ENCODE peak calls at places on chromosome 10, in four cellular contexts. C, E, G and Y are unnamed samples.

GRCh38 chr10:127332631-127333030 is 136.2 kb upstream of the INSYN2A start:
- DNase-seq in E (no peak), G (no peak), C (no peak), Y (no peak)

GRCh38 chr10:484441-484924 is 205.0 kb downstream of the DIP2C start:
- DNase-seq in E (peak; percentile 44), C (peak; percentile 41), G (peak; percentile 70), Y (no peak)

GRCh38 chr10:125263551-125263950 is 103.2 kb upstream of the CTBP2 start:
- DNase-seq in G (no peak), C (no peak), E (no peak), Y (no peak)

GRCh38 chr10:95423327-95424005 is 132.7 kb upstream of the PDLIM1 start:
- DNase-seq in C (no peak), E (no peak), G (no peak), Y (no peak)

GRCh38 chr10:22245567-22245966 is 27.8 kb upstream of the EBLN1 start:
- DNase-seq in C (no peak), E (no peak), G (no peak), Y (no peak)

GRCh38 chr10:58282615-58283014 is 13.7 kb downstream of the CISD1 start:
- DNase-seq in C (no peak), E (no peak), G (no peak), Y (no peak)

GRCh38 chr10:13613519-13613918 is 26.8 kb downstream of the PRPF18 start:
- DNase-seq in C (no peak), G (no peak), E (no peak), Y (no peak)

GRCh38 chr10:33981301-33981700 is 646.8 kb upstream of the NRP1 start:
- DNase-seq in E (no peak), G (no peak), C (no peak), Y (no peak)

GRCh38 chr10:93438796-93439253 is 43.3 kb downstream of the MYOF start:
- DNase-seq in G (no peak), C (no peak), E (peak; percentile 58), Y (no peak)

GRCh38 chr10:22665329-22665728 is 49.0 kb downstream of the PIP4K2A start:
- DNase-seq in C (no peak), G (no peak), E (no peak), Y (no peak)

GRCh38 chr10:92208736-92209135 is 82.1 kb downstream of the CPEB3 start:
- DNase-seq in C (no peak), G (no peak), E (no peak), Y (no peak)

GRCh38 chr10:117461766-117462423 is 80.7 kb upstream of the EMX2 start:
- DNase-seq in E (peak; percentile 66), C (no peak), G (no peak), Y (no peak)

GRCh38 chr10:71210031-71210871 is 2.1 kb upstream of the UNC5B start:
- DNase-seq in C (no peak), E (no peak), G (peak; percentile 66), Y (no peak)

GRCh38 chr10:114283535-114283934 is 44.5 kb downstream of the VWA2 start:
- DNase-seq in G (no peak), C (no peak), E (no peak), Y (no peak)

GRCh38 chr10:6195376-6195775 is 7.4 kb upstream of the PFKFB3 start:
- DNase-seq in G (no peak), C (no peak), E (no peak), Y (no peak)

GRCh38 chr10:75987610-75988009 is 556.2 kb downstream of the LRMDA start:
- DNase-seq in G (no peak), C (no peak), E (no peak), Y (no peak)

GRCh38 chr10:35423505-35424306 is 87.4 kb downstream of the CCNY start:
- DNase-seq in C (no peak), G (no peak), E (no peak), Y (no peak)

GRCh38 chr10:71740069-71740468 is 20.5 kb upstream of the C10orf105 start:
- DNase-seq in E (peak; percentile 40), C (no peak), G (no peak), Y (no peak)

GRCh38 chr10:128210215-128211063 is 84.2 kb upstream of the MKI67 start:
- DNase-seq in E (peak; percentile 90), C (peak; percentile 55), G (no peak), Y (peak; percentile 24)

GRCh38 chr10:104277785-104278184 is 8.8 kb downstream of the GSTO2 start:
- DNase-seq in E (no peak), C (no peak), G (no peak), Y (no peak)

GRCh38 chr10:118839348-118839747 is 84.6 kb upstream of the CACUL1 start:
- DNase-seq in E (no peak), C (no peak), G (no peak), Y (no peak)

GRCh38 chr10:21724695-21725371 is 190.8 kb downstream of the MLLT10 start:
- DNase-seq in C (peak; percentile 65), E (peak; percentile 61), G (no peak), Y (no peak)

GRCh38 chr10:98858525-98858924 is 377.1 kb downstream of the HPSE2 start:
- DNase-seq in C (no peak), G (no peak), E (no peak), Y (no peak)

GRCh38 chr10:70866424-70866823 is 21.9 kb downstream of the PCBD1 start:
- DNase-seq in C (no peak), G (no peak), E (no peak), Y (no peak)

GRCh38 chr10:70925377-70926214 is 37.2 kb upstream of the PCBD1 start:
- DNase-seq in C (no peak), E (peak; percentile 67), G (no peak), Y (no peak)

GRCh38 chr10:58064714-58065528 is 202.8 kb downstream of the IPMK start:
- DNase-seq in G (no peak), C (no peak), E (no peak), Y (no peak)

GRCh38 chr10:50807851-50808776 is 68.4 kb downstream of the ASAH2B start:
- DNase-seq in C (no peak), E (no peak), G (no peak), Y (no peak)

GRCh38 chr10:114683162-114683561 is 25.1 kb upstream of the ABLIM1 start:
- DNase-seq in C (no peak), E (no peak), G (no peak), Y (no peak)

GRCh38 chr10:75000748-75001321 is 110.6 kb upstream of the SAMD8 start:
- DNase-seq in C (no peak), E (no peak), G (no peak), Y (no peak)

GRCh38 chr10:63866747-63867140 is 345.5 kb downstream of the REEP3 start:
- DNase-seq in G (no peak), E (no peak), C (no peak), Y (no peak)

GRCh38 chr10:84541289-84541637 is 212.9 kb downstream of the CCSER2 start:
- DNase-seq in G (no peak), E (no peak), C (no peak), Y (no peak)

GRCh38 chr10:99531696-99532050 is 1.1 kb upstream of the NKX2-3 start:
- DNase-seq in C (no peak), G (no peak), E (no peak), Y (no peak)

GRCh38 chr10:20418286-20418685 is 478.8 kb downstream of the NEBL start:
- DNase-seq in G (no peak), E (no peak), C (no peak), Y (no peak)

GRCh38 chr10:63466168-63466935 is 575 bp upstream of the JMJD1C start:
- DNase-seq in C (peak; percentile 58), E (no peak), G (no peak), Y (peak; percentile 14)

GRCh38 chr10:107409517-107409916 is 245.0 kb upstream of the SORCS1 start:
- DNase-seq in C (no peak), E (no peak), G (no peak), Y (no peak)
- TF ChIP-seq CTCF in C (peak; percentile 38), E (peak; percentile 29), G (no peak), Y (peak; percentile 64)

GRCh38 chr10:130061760-130062159 is 48.9 kb downstream of the C10orf143 start:
- DNase-seq in E (no peak), G (no peak), C (no peak), Y (no peak)
- TF ChIP-seq CTCF in E (no peak), G (no peak), C (no peak), Y (no peak)

GRCh38 chr10:16943301-16944080 is 126.3 kb upstream of the RSU1 start:
- DNase-seq in E (no peak), G (no peak), C (no peak), Y (no peak)
- TF ChIP-seq CTCF in E (no peak), G (no peak), C (no peak), Y (no peak)

GRCh38 chr10:37146443-37146842 is 21.0 kb downstream of the ANKRD30A start:
- DNase-seq in G (no peak), E (no peak), C (no peak), Y (no peak)
- TF ChIP-seq CTCF in G (no peak), E (no peak), C (no peak), Y (no peak)

GRCh38 chr10:15720635-15721310 is 1.1 kb upstream of the ITGA8 start:
- DNase-seq in E (no peak), C (no peak), G (no peak), Y (no peak)

GRCh38 chr10:15715619-15716227 is 4.0 kb downstream of the ITGA8 start:
- DNase-seq in C (no peak), G (no peak), E (no peak), Y (no peak)

GRCh38 chr10:15719899-15720634 is at the start of gene ITGA8:
- DNase-seq in G (peak; percentile 83), E (peak; percentile 61), C (no peak), Y (no peak)

GRCh38 chr10:15719062-15719898 is 442 bp downstream of the ITGA8 start:
- DNase-seq in E (peak; percentile 28), C (no peak), G (peak; percentile 74), Y (no peak)

GRCh38 chr10:15718495-15719061 is 1.1 kb downstream of the ITGA8 start:
- DNase-seq in C (no peak), G (no peak), E (peak; percentile 28), Y (no peak)
- TF ChIP-seq CTCF in C (no peak), G (no peak), E (no peak), Y (no peak)

GRCh38 chr10:30434273-30435067 is 486 bp downstream of the MAP3K8 start:
- DNase-seq in E (peak; percentile 86), C (peak; percentile 76), G (peak; percentile 95), Y (no peak)
- TF ChIP-seq CTCF in E (no peak), C (no peak), G (no peak), Y (no peak)

GRCh38 chr10:132163278-132163765 is 23.4 kb upstream of the DPYSL4 start:
- DNase-seq in G (no peak), C (peak; percentile 42), E (peak; percentile 81), Y (no peak)
- TF ChIP-seq CTCF in G (no peak), C (peak; percentile 49), E (no peak), Y (no peak)

DNA sequence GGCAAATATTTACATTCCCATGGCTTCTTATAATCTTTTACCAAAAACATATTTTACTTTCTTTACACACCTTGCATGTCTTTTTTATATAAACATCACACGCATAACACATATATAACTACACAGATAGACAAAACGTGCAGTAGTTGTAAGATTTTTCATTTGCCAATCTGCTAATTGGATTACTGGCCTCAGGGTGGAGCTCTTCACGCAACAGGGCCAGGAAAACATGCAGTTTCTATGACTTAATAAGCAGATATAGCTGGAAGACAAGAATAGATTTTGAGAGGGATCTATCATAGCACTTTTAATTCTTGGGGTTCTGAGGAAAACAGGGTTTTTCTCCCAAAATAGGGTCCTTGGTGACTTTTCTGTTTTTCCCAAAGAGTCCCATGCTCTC is 12.7 kb downstream of the ACADSB start:
- DNase-seq in G (no peak), E (no peak), C (no peak), Y (no peak)
- TF ChIP-seq CTCF in G (no peak), E (peak; percentile 33), C (peak; percentile 11), Y (peak; percentile 48)